ENCODE peak calls at places on chromosomes 12 and 14, in nine cellular contexts. W is IMR-90, X is heart right ventricle, Z is lung, O is sigmoid colon, I is gastrocnemius medialis, G is right cardiac atrium, V is aorta, A is HCT116. C is an unnamed sample.

GRCh38 chr12:108047130-108047550 is 81.9 kb upstream of the WSCD2 start:
- DNase-seq in W (no peak), X (no peak), Z (no peak), O (no peak), I (no peak), G (no peak), V (no peak), A (no peak), C (no peak)

GRCh38 chr12:15453613-15454012 is 131.3 kb downstream of the PTPRO start:
- DNase-seq in W (no peak), X (no peak), Z (no peak), O (no peak), I (no peak), G (no peak), V (no peak), A (no peak), C (no peak)

GRCh38 chr12:12336511-12336910 is 13.5 kb downstream of the MANSC1 start:
- DNase-seq in W (no peak), X (no peak), Z (no peak), O (no peak), I (no peak), G (no peak), V (no peak), A (no peak), C (no peak)

GRCh38 chr12:3447318-3447717 is 43.7 kb upstream of the PRMT8 start:
- DNase-seq in W (no peak), X (no peak), Z (no peak), O (no peak), I (no peak), G (no peak), V (no peak), A (no peak), C (no peak)

GRCh38 chr12:123223241-123223668 is 9.7 kb downstream of the MPHOSPH9 start:
- DNase-seq in W (no peak), X (no peak), Z (no peak), O (no peak), I (no peak), G (no peak), V (no peak), A (no peak), C (no peak)

GRCh38 chr14:72443991-72444431 is 449.9 kb downstream of the DPF3 start:
- DNase-seq in W (no peak), X (no peak), Z (no peak), O (no peak), I (no peak), G (no peak), V (no peak), A (no peak), C (no peak)

GRCh38 chr14:71566276-71566675 is 366.0 kb upstream of the RGS6 start:
- DNase-seq in W (no peak), X (no peak), Z (no peak), O (no peak), I (no peak), G (no peak), V (no peak), A (no peak), C (no peak)

GRCh38 chr14:92922155-92922735 is 705 bp upstream of the CHGA start:
- DNase-seq in W (no peak), X (no peak), Z (no peak), O (no peak), I (no peak), G (no peak), V (no peak), A (no peak), C (no peak)

GRCh38 chr12:124694846-124695497 is 127.6 kb upstream of the NCOR2 start:
- DNase-seq in W (peak; percentile 91), X (peak; percentile 62), Z (no peak), O (no peak), I (no peak), G (peak; percentile 87), V (peak; percentile 71), A (no peak), C (no peak)

GRCh38 chr12:68352067-68352466 is 19.9 kb upstream of the MDM1 start:
- DNase-seq in W (peak; percentile 77), X (no peak), Z (no peak), O (no peak), I (no peak), G (no peak), V (no peak), A (no peak), C (no peak)

GRCh38 chr12:51839310-51839943 is 9.1 kb downstream of the FIGNL2 start:
- DNase-seq in W (no peak), X (no peak), Z (no peak), O (no peak), I (no peak), G (no peak), V (no peak), A (no peak), C (no peak)

GRCh38 chr14:59439256-59440015 is 25.7 kb downstream of the GPR135 start:
- DNase-seq in W (peak; percentile 74), X (no peak), Z (no peak), O (no peak), I (no peak), G (no peak), V (no peak), A (no peak), C (no peak)

GRCh38 chr12:108638997-108639822 is 5.5 kb upstream of the SELPLG start:
- DNase-seq in W (no peak), X (no peak), Z (no peak), O (no peak), I (no peak), G (no peak), V (no peak), A (no peak), C (no peak)

GRCh38 chr12:16526693-16527092 is 79.3 kb downstream of the LMO3 start:
- DNase-seq in W (peak; percentile 92), X (no peak), Z (no peak), O (no peak), I (no peak), G (no peak), V (no peak), A (peak; percentile 2), C (no peak)

GRCh38 chr14:96929969-96930368 is 132.8 kb downstream of the VRK1 start:
- DNase-seq in W (no peak), X (peak; percentile 23), Z (no peak), O (no peak), I (no peak), G (peak; percentile 62), V (no peak), A (no peak), C (no peak)

GRCh38 chr14:85487215-85487614 is 42.7 kb upstream of the FLRT2 start:
- DNase-seq in W (peak; percentile 41), X (no peak), Z (no peak), O (no peak), I (no peak), G (no peak), V (no peak), A (no peak), C (no peak)

GRCh38 chr12:9134981-9135628 is 19.4 kb upstream of the A2M start:
- DNase-seq in W (peak; percentile 3), X (peak; percentile 9), Z (no peak), O (no peak), I (no peak), G (no peak), V (no peak), A (peak; percentile 8), C (no peak)

GRCh38 chr12:104930388-104931326 is 27.4 kb downstream of the SLC41A2 start:
- DNase-seq in W (peak; percentile 82), X (no peak), Z (no peak), O (no peak), I (no peak), G (no peak), V (no peak), A (no peak), C (no peak)

GRCh38 chr12:17976202-17976601 is 113.8 kb downstream of the RERGL start:
- DNase-seq in W (no peak), X (no peak), Z (no peak), O (no peak), I (no peak), G (no peak), V (no peak), A (no peak), C (no peak)

GRCh38 chr12:6541371-6542165 is 7.3 kb downstream of the GAPDH start:
- DNase-seq in W (no peak), X (no peak), Z (no peak), O (peak; percentile 63), I (no peak), G (peak; percentile 64), V (no peak), A (no peak), C (no peak)
- H3K27ac ChIP-seq in W (peak overlapping the region; percentile 65), X (peak overlapping the region; percentile 81), Z (no peak overlapping the region), O (peak overlapping the region; percentile 82), I (peak overlapping the region; percentile 97), G (peak overlapping the region; percentile 5), V (peak overlapping the region; percentile 16), A (peak overlapping the region; percentile 84), C (peak overlapping the region; percentile 95)

GRCh38 chr12:58564721-58565120 is 355.6 kb downstream of the LRIG3 start:
- DNase-seq in W (peak; percentile 74), X (no peak), Z (no peak), O (no peak), I (no peak), G (no peak), V (no peak), A (no peak), C (no peak)
- H3K27ac ChIP-seq in W (peak overlapping the region; percentile 99), X (no peak overlapping the region), Z (no peak overlapping the region), O (no peak overlapping the region), I (no peak overlapping the region), G (no peak overlapping the region), V (no peak overlapping the region), A (no peak overlapping the region), C (no peak overlapping the region)

GRCh38 chr12:76921072-76921471 is 42.3 kb upstream of the CSRP2 start:
- DNase-seq in W (no peak), X (no peak), Z (no peak), O (no peak), I (no peak), G (no peak), V (no peak), A (no peak), C (no peak)
- H3K27ac ChIP-seq in W (no peak overlapping the region), X (no peak overlapping the region), Z (no peak overlapping the region), O (no peak overlapping the region), I (no peak overlapping the region), G (no peak overlapping the region), V (no peak overlapping the region), A (no peak overlapping the region), C (no peak overlapping the region)

GRCh38 chr12:55675671-55676070 is 32.0 kb downstream of the ITGA7 start:
- DNase-seq in W (no peak), X (no peak), Z (no peak), O (peak; percentile 48), I (no peak), G (no peak), V (no peak), A (no peak), C (no peak)

GRCh38 chr12:55670213-55670730 is 33.6 kb downstream of the OR10P1 start:
- DNase-seq in W (no peak), X (no peak), Z (no peak), O (peak; percentile 34), I (no peak), G (no peak), V (no peak), A (no peak), C (no peak)

GRCh38 chr12:55676707-55677106 is 31.0 kb downstream of the ITGA7 start:
- DNase-seq in W (no peak), X (no peak), Z (no peak), O (no peak), I (no peak), G (no peak), V (no peak), A (no peak), C (no peak)

GRCh38 chr12:55673638-55674037 is 34.1 kb downstream of the ITGA7 start:
- DNase-seq in W (no peak), X (no peak), Z (no peak), O (peak; percentile 36), I (no peak), G (no peak), V (no peak), A (no peak), C (no peak)

GRCh38 chr12:55671746-55672145 is 35.1 kb downstream of the OR10P1 start:
- DNase-seq in W (no peak), X (no peak), Z (no peak), O (no peak), I (no peak), G (no peak), V (no peak), A (no peak), C (no peak)
- H3K27ac ChIP-seq in W (no peak overlapping the region), X (no peak overlapping the region), Z (no peak overlapping the region), O (no peak overlapping the region), I (no peak overlapping the region), G (no peak overlapping the region), V (no peak overlapping the region), A (no peak overlapping the region), C (no peak overlapping the region)

C was measured in epithelial cell of prostate.